ENCODE peak calls at places on chromosomes 1 and 21, in four cellular contexts. T is stimulated activated CD4-positive, alpha-beta T cell treated with anti-CD3 and anti-CD28 coated beads, Interleukin-1b, Interleukin-23, amount 100 ng/mL, for 24 hours; C is stimulated activated naive CD8-positive, alpha-beta T cell treated with anti-CD3 and anti-CD28 coated beads, Interleukin-15, Interleukin-2, amounts not matched to agents 100 U/mL and 50 U/mL, for 24 hours; D is stimulated activated CD8-positive, alpha-beta memory T cell treated with anti-CD3 and anti-CD28 coated beads, Interleukin-7, amount 100 ng/mL, for 48 hours. M is an unnamed sample.

GRCh38 chr1:200991039-200991698 is 32.3 kb downstream of the KIF21B start:
- DNase-seq in T (no peak), C (no peak), D (no peak), M (no peak)

GRCh38 chr1:1202831-1203560 is 3.4 kb downstream of the TNFRSF18 start:
- DNase-seq in T (no peak), C (peak), D (no peak), M (no peak)

GRCh38 chr21:41247561-41247968 is 69.0 kb upstream of the FAM3B start:
- DNase-seq in T (no peak), C (no peak), D (no peak), M (no peak)

GRCh38 chr1:42282024-42282579 is 52.9 kb downstream of the FOXJ3 start:
- DNase-seq in T (no peak), C (no peak), D (no peak), M (no peak)

GRCh38 chr21:17742181-17742580 is 77.0 kb downstream of the C21orf91 start:
- DNase-seq in T (no peak), C (no peak), D (no peak), M (no peak)

GRCh38 chr1:43309626-43310025 is 8.8 kb downstream of the TIE1 start:
- DNase-seq in T (no peak), C (no peak), D (no peak), M (no peak)

GRCh38 chr1:32334864-32335618 is 992 bp downstream of the MARCKSL1 start:
- DNase-seq in T (peak), C (peak), D (peak), M (peak)

GRCh38 chr1:235952950-235953615 is 86.4 kb upstream of the LYST start:
- DNase-seq in T (peak), C (peak), D (peak), M (peak)

GRCh38 chr21:35178812-35179211 is 129.7 kb upstream of the RUNX1 start:
- DNase-seq in T (no peak), C (no peak), D (no peak), M (no peak)

GRCh38 chr1:176206006-176206960 is 803 bp downstream of the COP1 start:
- DNase-seq in T (peak), C (peak), D (peak), M (peak)

GRCh38 chr1:211082824-211083223 is 51.1 kb downstream of the KCNH1 start:
- DNase-seq in T (no peak), C (no peak), D (no peak), M (no peak)

M was measured in activated naive CD8-positive, alpha-beta T cell treated with anti-CD3 and anti-CD28 coated beads for 36 hours.